ENCODE peak calls at places on chromosomes 13 and 19, in four cellular contexts. F is mesendoderm, P is upper lobe of right lung, T is GM23338. I is an unnamed sample.

GRCh38 chr19:43778651-43779050 is 2.1 kb downstream of the KCNN4 start:
- DNase-seq in F (no peak), P (no peak), T (no peak), I (peak; percentile 28)

GRCh38 chr19:15623711-15624318 is 8.8 kb downstream of the CYP4F8 start:
- DNase-seq in F (peak; percentile 2), P (no peak), T (peak; percentile 5), I (no peak)

GRCh38 chr13:52615817-52616216 is 26.4 kb upstream of the HNRNPA1L2 start:
- DNase-seq in F (no peak), P (no peak), T (no peak), I (peak; percentile 14)

GRCh38 chr19:16771618-16772017 is 52.0 kb downstream of the NWD1 start:
- DNase-seq in F (peak; percentile 89), P (no peak), T (peak; percentile 96), I (peak; percentile 90)

GRCh38 chr19:45973564-45974338 is at the start of gene NOVA2:
- DNase-seq in F (peak; percentile 89), P (peak; percentile 76), T (peak; percentile 96), I (peak; percentile 100)

GRCh38 chr19:5903054-5903501 is 512 bp downstream of the NDUFA11 start:
- DNase-seq in F (peak; percentile 51), P (no peak), T (peak; percentile 46), I (no peak)

GRCh38 chr19:53903055-53903680 is 5.9 kb upstream of the CACNG7 start:
- DNase-seq in F (peak; percentile 92), P (no peak), T (peak; percentile 97), I (peak; percentile 75)

GRCh38 chr13:42946927-42947326 is 45.1 kb downstream of the EPSTI1 start:
- DNase-seq in F (no peak), P (no peak), T (no peak), I (no peak)

GRCh38 chr19:15379996-15380647 is 535 bp upstream of the AKAP8 start:
- DNase-seq in F (peak; percentile 94), P (no peak), T (peak; percentile 84), I (no peak)

GRCh38 chr13:44622259-44622658 is 46.1 kb upstream of the TSC22D1 start:
- DNase-seq in F (peak; percentile 10), P (no peak), T (no peak), I (no peak)

GRCh38 chr19:33278023-33278402 is 24.3 kb downstream of the CEBPA start:
- DNase-seq in F (no peak), P (no peak), T (no peak), I (no peak)

GRCh38 chr19:49823472-49823871 is 5.4 kb downstream of the MED25 start:
- DNase-seq in F (no peak), P (no peak), T (no peak), I (no peak)

GRCh38 chr13:114141261-114141996 is 9.0 kb upstream of the RASA3 start:
- DNase-seq in F (no peak), P (no peak), T (no peak), I (no peak)

GRCh38 chr13:36124236-36124822 is 6.9 kb downstream of the DCLK1 start:
- DNase-seq in F (no peak), P (no peak), T (no peak), I (no peak)

GRCh38 chr19:45667620-45668341 is at the start of gene GIPR:
- DNase-seq in F (peak; percentile 85), P (peak; percentile 84), T (peak; percentile 77), I (peak; percentile 91)

GRCh38 chr19:28289294-28290063 is 923.5 kb downstream of the UQCRFS1 start:
- DNase-seq in F (no peak), P (no peak), T (no peak), I (no peak)

GRCh38 chr13:40060318-40061007 is 405.0 kb downstream of the COG6 start:
- DNase-seq in F (no peak), P (no peak), T (no peak), I (no peak)

GRCh38 chr13:37090912-37091311 is 14.6 kb downstream of the CSNK1A1L start:
- DNase-seq in F (no peak), P (no peak), T (no peak), I (no peak)

GRCh38 chr13:38636756-38637155 is 50.1 kb upstream of the FREM2 start:
- DNase-seq in F (peak; percentile 27), P (no peak), T (peak; percentile 21), I (no peak)

GRCh38 chr19:51810228-51810627 is 15.3 kb downstream of the FPR3 start:
- DNase-seq in F (no peak), P (no peak), T (peak; percentile 27), I (no peak)

GRCh38 chr13:37277007-37277406 is 171.5 kb upstream of the CSNK1A1L start:
- DNase-seq in F (no peak), P (no peak), T (no peak), I (no peak)

GRCh38 chr13:31441804-31442487 is 242.2 kb downstream of the B3GLCT start:
- DNase-seq in F (no peak), P (no peak), T (no peak), I (no peak)

GRCh38 chr19:15287496-15287895 is 44.8 kb downstream of the BRD4 start:
- DNase-seq in F (no peak), P (no peak), T (no peak), I (no peak)

GRCh38 chr13:113041821-113042335 is 63.7 kb upstream of the F7 start:
- DNase-seq in F (no peak), P (no peak), T (no peak), I (no peak)

GRCh38 chr13:113040031-113040430 is 65.6 kb upstream of the F7 start:
- DNase-seq in F (no peak), P (no peak), T (no peak), I (no peak)

GRCh38 chr13:113040597-113041292 is 64.8 kb upstream of the F7 start:
- DNase-seq in F (no peak), P (no peak), T (no peak), I (no peak)

GRCh38 chr13:113042456-113042855 is 63.1 kb upstream of the F7 start:
- DNase-seq in F (no peak), P (no peak), T (no peak), I (no peak)

DNA sequence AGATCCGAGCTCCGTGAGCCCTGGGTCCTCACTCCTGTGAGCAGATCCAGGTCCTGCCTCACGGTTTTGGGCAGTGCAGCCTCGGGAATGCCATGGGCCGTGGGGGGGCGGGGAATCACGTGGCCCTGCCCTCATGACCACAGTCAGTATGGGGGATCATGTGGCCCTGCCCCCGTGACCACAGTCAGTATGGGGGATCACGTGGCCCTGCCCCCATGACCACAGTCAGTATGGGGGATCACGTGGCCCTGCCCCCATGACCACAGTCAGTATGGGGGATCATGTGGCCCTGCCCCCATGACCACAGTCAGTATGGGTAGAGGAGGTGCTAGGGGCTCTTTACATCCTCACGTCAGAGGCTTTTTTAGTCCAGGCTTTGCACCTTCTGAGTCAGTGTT is 64.3 kb upstream of the F7 start:
- DNase-seq in F (no peak), P (no peak), T (no peak), I (no peak)
- H3K36me3 ChIP-seq in F (no peaks in the 10 kb centered on the region), P (no peaks in the 10 kb centered on the region), T (no peaks in the 10 kb centered on the region), I (no peaks in the 10 kb centered on the region)

GRCh38 chr19:41565384-41565730 is 10.6 kb upstream of the CEACAM21 start:
- DNase-seq in F (peak; percentile 44), P (no peak), T (no peak), I (no peak)

GRCh38 chr19:41569481-41570150 is 6.3 kb upstream of the CEACAM21 start:
- DNase-seq in F (peak; percentile 2), P (no peak), T (peak; percentile 21), I (no peak)

GRCh38 chr19:41570179-41570578 is 5.8 kb upstream of the CEACAM21 start:
- DNase-seq in F (peak; percentile 46), P (no peak), T (peak; percentile 40), I (no peak)

GRCh38 chr19:41563847-41564514 is 12.0 kb upstream of the CEACAM21 start:
- DNase-seq in F (peak; percentile 60), P (no peak), T (peak; percentile 51), I (no peak)

DNA sequence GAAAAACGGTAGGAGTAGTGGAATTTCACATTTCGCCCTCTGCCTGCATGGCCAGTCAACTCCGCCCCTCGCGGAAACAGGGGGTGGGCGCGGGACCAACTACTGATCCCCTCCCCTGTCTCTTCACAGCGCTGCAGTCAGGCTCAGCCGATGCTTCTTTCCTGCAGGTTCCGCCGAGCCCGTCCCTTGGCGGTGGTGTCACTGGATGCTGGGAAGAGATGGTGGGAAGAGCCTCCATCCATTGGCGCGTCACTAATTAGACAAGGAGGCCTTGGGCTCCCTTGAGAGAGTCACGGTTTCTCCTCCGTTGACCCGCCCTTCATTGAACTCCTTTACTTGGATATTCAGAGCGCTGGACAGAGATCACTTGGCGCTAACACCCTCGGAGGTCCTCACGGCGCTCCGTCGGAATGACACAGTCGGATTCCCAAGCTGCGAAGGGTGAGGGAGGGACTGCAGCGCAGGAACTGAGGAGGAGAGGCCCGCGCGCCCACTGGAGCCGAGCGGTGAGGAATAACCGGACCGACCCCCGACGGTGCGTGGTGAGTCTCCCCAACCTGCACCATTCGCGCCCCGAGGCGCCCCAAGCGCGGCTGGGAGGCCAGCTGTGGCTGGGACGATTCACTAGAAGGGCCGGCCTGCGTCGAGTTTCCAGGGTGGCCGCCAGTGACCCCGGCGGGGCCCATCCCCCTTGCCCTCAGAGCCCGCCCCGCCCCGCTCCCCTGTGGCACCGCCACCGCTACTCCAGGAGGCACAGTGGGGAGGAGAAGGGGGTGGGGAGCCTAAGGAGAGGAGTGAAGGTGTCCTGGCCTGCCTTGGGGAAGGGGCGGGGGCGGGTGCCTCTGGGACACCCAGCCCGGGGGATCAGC is 11.2 kb upstream of the CEACAM21 start:
- DNase-seq in F (peak; percentile 57), P (no peak), T (peak; percentile 69), I (peak; percentile 78)
- H3K4me3 ChIP-seq in F (no peak overlapping the region), P (no peak overlapping the region), T (peak overlapping the region; percentile 58), I (no peak overlapping the region)

DNA sequence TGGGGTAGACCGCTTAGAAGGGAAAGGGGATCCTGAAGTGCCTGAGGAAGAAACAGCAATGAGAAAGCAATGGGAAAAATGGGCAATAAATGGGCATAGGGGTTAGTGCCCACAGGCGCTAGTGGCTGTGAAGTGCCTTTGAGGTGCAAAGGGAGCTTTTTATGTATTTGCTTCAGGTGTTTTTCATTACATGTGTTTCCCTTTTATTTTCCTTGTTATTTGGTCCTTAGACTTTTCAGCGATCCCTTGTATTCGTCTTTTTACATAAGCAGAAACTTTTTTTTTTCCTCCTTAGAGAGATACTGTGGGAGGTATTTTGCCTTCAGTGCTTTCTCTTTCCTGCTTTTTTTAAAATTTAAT is 19.6 kb downstream of the NFIX start:
- DNase-seq in F (no peak), P (no peak), T (peak; percentile 45), I (no peak)
- H3K27me3 ChIP-seq in F (peaks cover 88% of the 10 kb centered on the region), P (peaks cover 7% of the 10 kb centered on the region), T (peaks cover 100% of the 10 kb centered on the region), I (peaks cover 100% of the 10 kb centered on the region)

GRCh38 chr13:20988033-20988908 is 73.1 kb downstream of the LATS2 start:
- DNase-seq in F (no peak), P (no peak), T (no peak), I (no peak)
- H3K36me3 ChIP-seq in F (peaks cover 8% of the 10 kb centered on the region), P (peaks cover 68% of the 10 kb centered on the region), T (peaks cover 14% of the 10 kb centered on the region), I (peaks cover 15% of the 10 kb centered on the region)

DNA sequence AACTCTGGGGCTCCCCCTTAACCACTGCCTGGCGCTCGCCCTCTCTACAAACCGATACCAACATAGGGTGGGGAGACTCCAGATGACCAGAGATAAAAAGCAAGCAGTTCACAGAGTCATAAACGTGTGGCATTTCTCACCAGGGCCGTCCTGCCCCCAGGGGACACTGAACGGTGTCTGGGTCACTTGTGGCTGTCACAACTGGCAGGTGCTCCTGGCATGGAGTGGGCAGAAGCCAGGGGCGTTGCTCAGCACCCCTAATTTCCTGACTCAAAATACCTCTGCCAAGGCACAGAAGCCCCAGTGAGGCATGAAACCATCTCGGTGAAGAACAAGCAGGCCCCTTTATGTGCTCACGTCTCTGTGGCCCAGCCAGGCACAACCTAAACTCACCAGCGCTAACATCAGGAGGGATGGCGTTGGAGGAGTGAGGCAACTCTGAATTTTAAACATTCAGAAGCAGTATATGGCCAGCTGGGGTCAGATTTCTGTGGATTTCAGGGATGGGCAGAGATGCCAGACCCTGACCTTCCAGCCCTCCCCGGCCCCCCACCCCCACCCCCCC is 1.8 kb downstream of the PIP5K1C start:
- DNase-seq in F (no peak), P (no peak), T (no peak), I (no peak)
- H3K4me3 ChIP-seq in F (no peak overlapping the region), P (no peak overlapping the region), T (no peak overlapping the region), I (no peak overlapping the region)

I was measured in H7.